ENCODE peak calls at places on chromosomes 1 and 21, in six cellular contexts. V is HCT116, M is adrenal gland, F is IMR-90, C is transverse colon, O is vagina. N is an unnamed sample. For H3K36me3, the result is how much of the 10 kb centered on the place peaks cover.

GRCh38 chr1:230907472-230908205 is 39.3 kb upstream of the C1orf198 start:
- DNase-seq in V (no peak), C (no peak), M (no peak), O (no peak), F (no peak), N (no peak)

GRCh38 chr1:18288609-18289219 is 181.1 kb downstream of the IGSF21 start:
- DNase-seq in O (no peak), C (no peak), F (no peak), V (no peak), M (no peak), N (no peak)

GRCh38 chr1:3827813-3828307 is 29.2 kb downstream of the CEP104 start:
- DNase-seq in V (no peak), M (no peak), F (peak), O (no peak), C (no peak), N (no peak)

GRCh38 chr1:178091986-178092745 is 1.7 kb upstream of the RASAL2 start:
- DNase-seq in F (peak), V (no peak), C (no peak), M (no peak), O (no peak), N (no peak)

GRCh38 chr1:44345187-44345775 is 9.8 kb downstream of the ERI3 start:
- DNase-seq in O (no peak), V (no peak), M (no peak), C (no peak), F (no peak), N (no peak)

GRCh38 chr21:16419188-16419874 is 689.5 kb downstream of the USP25 start:
- DNase-seq in O (no peak), V (no peak), M (peak), C (peak), F (peak), N (peak)

GRCh38 chr1:8684590-8684989 is 132.8 kb downstream of the RERE start:
- DNase-seq in F (no peak), O (no peak), V (no peak), M (no peak), C (no peak), N (no peak)

GRCh38 chr21:19256934-19257660 is 853.5 kb upstream of the TMPRSS15 start:
- DNase-seq in M (no peak), C (no peak), V (no peak), O (no peak), F (no peak), N (peak)

GRCh38 chr1:201069636-201070035 is 42.6 kb downstream of the CACNA1S start:
- DNase-seq in O (no peak), C (no peak), M (no peak), V (no peak), F (no peak), N (no peak)

GRCh38 chr21:9741343-9741742 is 780.0 kb upstream of the TPTE start:
- DNase-seq in F (no peak), M (no peak), O (peak), C (no peak), V (no peak), N (no peak)

GRCh38 chr1:91124290-91124975 is 102.6 kb upstream of the ZNF644 start:
- DNase-seq in V (no peak), F (no peak), O (no peak), M (no peak), C (no peak), N (no peak)

GRCh38 chr1:59474496-59474895 is 177.6 kb downstream of the FGGY start:
- DNase-seq in O (no peak), C (no peak), F (no peak), V (no peak), M (no peak), N (no peak)

GRCh38 chr21:28357743-28358142 is 634.9 kb downstream of the LTN1 start:
- DNase-seq in F (peak), V (no peak), O (no peak), C (no peak), M (no peak), N (no peak)

GRCh38 chr1:31261916-31262315 is 22.2 kb upstream of the NKAIN1 start:
- DNase-seq in F (no peak), O (no peak), C (no peak), M (no peak), V (no peak), N (no peak)
- H3K36me3 ChIP-seq in F (under half), O (under half), C (under half), M (under half), V (under half), N (half or more)

DNA sequence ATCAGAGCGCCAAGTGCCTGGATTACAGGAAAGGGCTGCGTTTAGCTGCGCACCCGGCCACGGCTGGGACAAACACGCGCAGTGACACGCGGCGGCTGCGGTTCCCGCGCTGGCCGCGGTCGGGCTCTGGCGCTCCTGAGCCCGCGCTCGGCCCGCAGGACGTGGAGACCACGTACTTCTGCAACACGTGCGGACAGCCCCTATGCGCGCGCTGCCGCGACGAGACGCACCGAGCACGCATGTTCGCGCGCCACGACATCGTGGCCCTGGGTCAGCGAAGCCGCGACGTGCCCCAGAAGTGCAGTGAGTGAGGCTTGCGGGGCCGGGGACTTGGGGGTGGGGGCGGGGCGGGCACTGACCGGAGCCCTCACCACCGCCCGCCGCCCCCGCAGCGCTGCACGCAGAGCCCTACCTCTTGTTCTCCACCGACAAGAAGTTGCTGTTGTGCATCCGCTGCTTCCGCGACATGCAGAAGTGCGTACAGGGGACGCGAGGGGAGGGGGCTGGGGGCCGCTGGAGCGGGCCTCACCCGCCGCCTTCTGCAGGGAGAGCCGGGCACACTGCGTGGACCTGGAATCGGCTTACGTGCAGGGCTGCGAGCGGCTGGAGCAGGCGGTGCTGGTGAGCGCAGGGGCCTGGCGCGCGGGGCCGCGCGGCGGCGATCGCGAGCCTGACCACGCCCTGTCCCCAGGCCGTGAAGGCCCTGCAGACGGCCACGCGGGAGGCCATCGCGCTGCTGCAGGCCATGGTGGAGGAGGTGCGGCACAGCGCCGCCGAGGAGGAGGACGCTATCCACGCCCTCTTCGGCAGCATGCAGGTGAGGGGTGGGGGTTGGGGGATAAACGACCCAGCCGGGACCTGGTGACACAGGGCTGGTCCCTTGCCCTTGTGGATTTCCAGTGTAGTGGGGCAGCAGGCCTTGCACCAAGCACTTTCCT is 3.1 kb downstream of the RNF207 start:
- DNase-seq in V (no peak), O (no peak), M (peak), C (peak), F (peak), N (peak)
- TF ChIP-seq CTCF in V (no peak), O (peak), M (peak), C (peak), F (peak), N (peak)

DNA sequence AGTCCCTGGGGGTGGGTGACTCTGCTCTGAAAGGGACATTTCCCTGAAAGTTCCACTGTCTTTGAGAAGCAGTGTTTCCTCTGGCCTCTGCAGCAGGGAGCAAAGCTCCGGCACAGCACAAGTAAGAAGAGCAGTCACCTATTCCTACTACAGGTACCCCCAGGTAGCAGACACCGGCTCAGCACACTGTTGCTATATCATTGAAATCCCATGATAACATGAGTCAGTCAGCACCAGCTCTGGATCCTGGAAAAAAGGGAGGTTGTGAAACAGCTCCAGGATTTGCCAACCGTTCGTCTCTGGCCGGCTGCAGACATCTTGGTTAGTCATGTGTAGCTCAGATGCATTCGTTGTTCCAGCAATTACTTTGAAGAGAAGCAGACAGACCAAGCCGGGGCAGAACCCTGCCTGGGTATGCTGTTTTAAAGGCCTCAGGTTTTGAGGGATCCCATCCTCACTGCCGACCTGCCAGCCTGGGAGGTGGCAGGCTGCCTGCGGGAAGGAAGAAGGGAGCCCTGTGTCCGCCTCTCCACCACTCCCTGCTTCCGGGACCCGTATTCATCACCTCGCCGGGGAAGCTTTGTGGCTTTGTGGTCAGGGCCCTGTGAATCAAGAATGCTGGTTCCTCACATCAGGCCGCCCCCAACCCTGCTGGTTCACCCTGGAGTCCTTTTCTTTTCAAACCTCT is 139.2 kb downstream of the CLIC6 start:
- DNase-seq in V (peak), F (peak), M (peak), O (peak), C (no peak), N (no peak)
- TF ChIP-seq POLR2A in V (no peak), F (peak), M (peak), O (no peak), C (no peak), N (no peak)

GRCh38 chr21:42279341-42279871 is 35.8 kb downstream of the TFF3 start:
- DNase-seq in F (no peak), O (no peak), M (no peak), V (no peak), C (no peak), N (no peak)

GRCh38 chr21:42279888-42280287 is 35.3 kb downstream of the TFF3 start:
- DNase-seq in O (no peak), C (no peak), M (no peak), F (no peak), V (no peak), N (no peak)

GRCh38 chr21:42281196-42281680 is 34.0 kb downstream of the TFF3 start:
- DNase-seq in V (no peak), M (no peak), O (no peak), C (no peak), F (no peak), N (no peak)

GRCh38 chr21:42282021-42282420 is 33.2 kb downstream of the TFF3 start:
- DNase-seq in M (no peak), O (no peak), F (no peak), V (no peak), C (no peak), N (no peak)

GRCh38 chr21:42280356-42281195 is 34.6 kb downstream of the TFF3 start:
- DNase-seq in O (no peak), V (no peak), C (no peak), F (no peak), M (no peak), N (no peak)
- H3K36me3 ChIP-seq in O (under half), V (under half), C (under half), F (under half), M (under half), N (under half)

DNA sequence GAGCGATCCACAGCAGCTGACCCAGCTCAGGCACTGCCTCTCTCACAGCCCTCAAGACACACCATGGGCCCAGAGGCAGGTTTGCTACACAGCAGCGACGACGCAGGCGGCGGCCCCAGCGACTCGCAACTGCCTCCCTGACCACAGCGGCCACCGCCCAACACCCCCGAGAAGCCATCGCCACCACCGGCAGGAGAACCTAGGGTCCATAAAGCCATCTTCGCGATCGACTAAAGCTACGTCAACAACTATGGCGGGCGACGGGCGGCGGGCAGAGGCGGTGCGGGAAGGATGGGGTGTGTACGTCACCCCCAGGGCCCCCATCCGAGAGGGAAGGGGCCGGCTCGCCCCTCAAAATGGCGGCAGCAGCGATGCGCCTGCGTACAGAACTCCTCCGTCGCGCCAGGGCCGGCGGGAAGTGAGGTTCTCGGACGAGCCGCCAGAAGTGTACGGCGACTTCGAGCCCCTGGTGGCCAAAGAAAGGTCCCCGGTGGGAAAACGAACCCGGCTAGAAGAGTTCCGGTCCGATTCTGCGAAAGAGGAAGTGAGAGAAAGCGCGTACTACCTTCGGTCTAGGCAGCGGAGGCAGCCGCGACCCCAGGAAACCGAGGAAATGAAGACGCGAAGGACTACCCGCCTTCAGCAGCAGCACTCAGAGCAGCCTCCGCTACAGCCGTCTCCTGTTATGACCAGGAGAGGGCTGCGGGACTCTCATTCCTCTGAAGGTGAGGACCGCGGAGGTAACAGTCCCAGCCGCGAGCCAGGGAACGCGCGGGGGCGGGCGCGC is at the start of gene TOR1AIP1:
- DNase-seq in O (peak), C (peak), M (peak), F (peak), V (peak), N (peak)
- TF ChIP-seq CTCF in O (peak), C (peak), M (peak), F (peak), V (peak), N (peak)

DNA sequence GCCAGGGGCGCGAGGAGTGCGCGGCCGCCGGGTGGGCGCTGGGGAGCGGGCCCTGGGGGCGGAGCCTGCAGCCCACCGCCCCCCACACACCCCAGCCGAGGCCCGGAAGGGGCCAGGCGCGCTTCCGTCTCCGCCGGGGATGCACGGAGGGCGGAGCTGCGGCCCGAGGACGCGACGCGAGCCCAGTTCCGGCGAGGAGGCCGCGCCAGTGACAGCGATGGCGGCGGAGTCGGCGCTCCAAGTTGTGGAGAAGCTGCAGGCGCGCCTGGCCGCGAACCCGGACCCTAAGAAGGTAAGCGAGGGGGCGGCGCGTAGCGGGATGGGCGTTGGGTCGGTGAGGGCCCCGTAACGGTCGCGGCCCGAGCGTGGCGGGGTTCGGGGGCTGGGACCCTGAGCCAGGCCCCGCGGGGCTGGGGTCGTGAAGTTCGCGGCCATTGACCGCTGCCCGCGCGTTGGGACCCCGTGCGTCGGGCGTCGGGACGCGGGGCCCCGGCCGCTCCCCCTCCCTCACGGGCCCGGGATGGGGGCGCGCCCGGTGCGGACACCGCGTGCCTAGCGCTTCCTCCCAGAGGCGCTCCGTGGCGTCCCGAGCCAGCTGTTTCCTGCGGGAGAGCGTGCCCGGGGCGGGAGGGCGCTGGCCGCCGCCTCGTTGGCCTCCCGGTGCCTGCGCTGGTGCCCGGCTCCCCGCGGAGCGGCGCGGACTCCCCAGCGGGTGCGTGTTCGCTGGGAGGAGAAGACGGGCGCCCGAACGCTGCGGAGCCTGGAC is at the start of gene ELOA:
- DNase-seq in F (peak), C (peak), V (no peak), O (no peak), M (peak), N (peak)
- TF ChIP-seq POLR2A in F (peak), C (peak), V (peak), O (peak), M (peak), N (no peak)

DNA sequence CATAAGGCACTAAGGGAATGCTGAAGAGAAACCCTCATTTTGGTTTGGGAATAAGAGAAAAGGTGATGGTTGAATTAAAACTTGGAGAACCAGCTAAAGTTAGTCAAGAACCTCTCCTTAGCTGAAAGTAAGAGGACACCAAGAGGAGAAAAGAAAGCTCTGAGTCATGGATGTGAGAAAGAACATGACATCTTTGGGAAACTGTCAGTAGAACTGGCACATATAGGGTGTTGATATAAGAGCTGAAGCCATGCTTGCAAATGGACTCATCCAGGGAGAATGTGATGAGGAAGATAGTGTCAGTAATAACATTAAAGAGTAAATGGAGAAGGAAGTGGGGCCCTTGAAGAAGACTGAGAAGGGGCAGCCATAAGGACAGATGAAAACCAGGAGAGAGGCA is 54.3 kb downstream of the LRRC8C start:
- DNase-seq in M (no peak), V (no peak), C (no peak), O (no peak), F (peak), N (no peak)
- H3K36me3 ChIP-seq in M (under half), V (under half), C (under half), O (under half), F (under half), N (under half)

DNA sequence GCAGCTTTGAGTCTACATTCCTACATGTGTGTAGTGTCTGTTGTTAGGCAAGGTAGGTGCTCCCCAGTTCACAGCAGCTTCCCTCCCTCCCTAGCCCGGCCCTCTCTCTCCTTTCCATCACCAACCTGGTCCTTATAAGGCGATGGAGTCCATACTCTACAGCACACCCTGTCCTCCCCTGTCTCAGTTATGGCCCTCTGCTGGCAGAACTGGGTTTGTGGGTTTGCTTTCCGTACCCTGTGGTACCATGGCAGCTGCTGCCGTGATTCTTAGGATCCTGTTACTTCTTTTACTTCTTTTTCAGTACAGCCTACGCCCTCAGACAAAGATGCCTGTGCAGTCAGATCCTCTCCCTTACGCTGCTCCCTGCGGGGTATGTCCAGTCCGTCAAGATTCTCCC is 31.7 kb downstream of the AK5 start:
- DNase-seq in F (peak), V (peak), C (no peak), O (no peak), M (peak), N (no peak)
- TF ChIP-seq CTCF in F (peak), V (peak), C (no peak), O (no peak), M (no peak), N (no peak)